ENCODE peak calls at places on chromosomes 1 and 21, in ten cellular contexts. W is psoas muscle; F is sciatic nerve; H is upper lobe of right lung; S is naive B cell; J is activated T-cell treated with anti-CD3 and anti-CD28 coated beads, Interleukin-2, amount 50 U/mL, for 4 hours; C is left lobe of liver; Q is right cardiac atrium; L is CD4-positive, alpha-beta T cell; N is stimulated activated memory B cell treated with anti-CD40 and anti-IgM and Interleukin-4, amounts not matched to agents 10 μg/mL and 1 μg/mL and 100 μg/mL, for 72 hours. D is an unnamed sample.

GRCh38 chr1:162849711-162850110 is 11.3 kb downstream of the CCDC190 start:
- ATAC-seq in W (no peak), F (no peak), H (no peak), S (no peak), J (no peak), C (no peak), Q (no peak), L (no peak), N (no peak), D (no peak)

GRCh38 chr1:177996957-177997356 is 27.1 kb upstream of the SEC16B start:
- ATAC-seq in W (no peak), F (no peak), H (peak; percentile 21), S (no peak), J (no peak), C (no peak), Q (peak; percentile 50), L (no peak), N (no peak), D (no peak)

GRCh38 chr1:87684786-87685185 is 356.1 kb downstream of the LMO4 start:
- ATAC-seq in W (no peak), F (peak; percentile 73), H (peak; percentile 39), S (no peak), J (no peak), C (peak; percentile 58), Q (peak; percentile 71), L (peak; percentile 61), N (no peak), D (no peak)

GRCh38 chr21:39084979-39085729 is 98.1 kb downstream of the PSMG1 start:
- ATAC-seq in W (no peak), F (no peak), H (peak; percentile 21), S (no peak), J (no peak), C (peak; percentile 3), Q (no peak), L (no peak), N (no peak), D (peak; percentile 50)

GRCh38 chr1:200129480-200129879 is 102.0 kb downstream of the NR5A2 start:
- ATAC-seq in W (no peak), F (no peak), H (no peak), S (peak; percentile 86), J (peak; percentile 62), C (no peak), Q (no peak), L (peak; percentile 61), N (peak; percentile 53), D (no peak)

GRCh38 chr1:244854865-244855578 is 9.3 kb downstream of the HNRNPU start:
- ATAC-seq in W (no peak), F (no peak), H (peak; percentile 22), S (peak; percentile 35), J (peak; percentile 9), C (peak; percentile 16), Q (no peak), L (peak; percentile 31), N (no peak), D (no peak)

GRCh38 chr1:25458550-25459298 is 28.0 kb downstream of the MACO1 start:
- ATAC-seq in W (peak; percentile 83), F (no peak), H (peak; percentile 55), S (no peak), J (no peak), C (peak; percentile 76), Q (no peak), L (no peak), N (no peak), D (peak; percentile 73)

GRCh38 chr1:209076688-209077087 is 506.8 kb upstream of the CAMK1G start:
- ATAC-seq in W (no peak), F (no peak), H (no peak), S (no peak), J (no peak), C (peak; percentile 63), Q (no peak), L (no peak), N (no peak), D (no peak)

GRCh38 chr1:26083246-26083645 is 15.8 kb upstream of the TRIM63 start:
- ATAC-seq in W (peak; percentile 89), F (no peak), H (no peak), S (no peak), J (no peak), C (no peak), Q (peak; percentile 78), L (no peak), N (no peak), D (peak; percentile 53)

D was measured in esophagus mucosa.